ENCODE peak calls at places on chromosomes 6 and 20, in five cellular contexts. K is iPS DF 6.9, C is upper lobe of right lung, E is left ventricle myocardium inferior, D is heart right ventricle. A is an unnamed sample.

GRCh38 chr20:5731753-5732366 is 18.3 kb upstream of the SHLD1 start:
- DNase-seq in K (no peak), C (no peak), E (no peak), D (no peak), A (no peak)

GRCh38 chr6:105322499-105323231 is 80.2 kb downstream of the PREP start:
- DNase-seq in K (no peak), C (no peak), E (no peak), D (no peak), A (no peak)

GRCh38 chr6:143490775-143491174 is 20.7 kb downstream of the FUCA2 start:
- DNase-seq in K (no peak), C (no peak), E (no peak), D (no peak), A (no peak)

GRCh38 chr20:46375771-46376170 is 30.6 kb downstream of the ELMO2 start:
- DNase-seq in K (no peak), C (no peak), E (no peak), D (no peak), A (no peak)

GRCh38 chr6:67722861-67723261 is 912.2 kb upstream of the ADGRB3 start:
- DNase-seq in K (no peak), C (no peak), E (no peak), D (peak), A (no peak)

GRCh38 chr6:108870357-108870756 is 22.1 kb downstream of the ARMC2 start:
- DNase-seq in K (no peak), C (no peak), E (no peak), D (no peak), A (no peak)

GRCh38 chr20:63979549-63980316 is at the start of gene SAMD10:
- DNase-seq in K (no peak), C (peak), E (no peak), D (peak), A (peak)

GRCh38 chr6:114108119-114109002 is 137.4 kb upstream of the HDAC2 start:
- DNase-seq in K (peak), C (peak), E (peak), D (peak), A (peak)

GRCh38 chr20:48845721-48846306 is 18.0 kb upstream of the PREX1 start:
- DNase-seq in K (no peak), C (no peak), E (no peak), D (no peak), A (no peak)

GRCh38 chr6:85360794-85361642 is 88.9 kb upstream of the NT5E start:
- DNase-seq in K (no peak), C (no peak), E (no peak), D (no peak), A (peak)

GRCh38 chr20:33672426-33673114 is 1.7 kb downstream of the NECAB3 start:
- DNase-seq in K (no peak), C (no peak), E (no peak), D (no peak), A (peak)

GRCh38 chr6:35601331-35602132 is 87.2 kb downstream of the FKBP5 start:
- DNase-seq in K (no peak), C (no peak), E (no peak), D (no peak), A (peak)

GRCh38 chr20:63567382-63568169 is 6.5 kb downstream of the HELZ2 start:
- DNase-seq in K (no peak), C (peak), E (no peak), D (no peak), A (no peak)

GRCh38 chr6:89359561-89359960 is 7.0 kb upstream of the UBE2J1 start:
- DNase-seq in K (no peak), C (no peak), E (no peak), D (no peak), A (no peak)

GRCh38 chr6:90468080-90468479 is 118.8 kb downstream of the MAP3K7 start:
- DNase-seq in K (no peak), C (no peak), E (no peak), D (no peak), A (no peak)

GRCh38 chr6:35085359-35086281 is 55.5 kb downstream of the TCP11 start:
- DNase-seq in K (no peak), C (peak), E (no peak), D (no peak), A (no peak)

GRCh38 chr20:9590189-9590588 is 75.8 kb downstream of the LAMP5 start:
- DNase-seq in K (no peak), C (no peak), E (no peak), D (no peak), A (no peak)

GRCh38 chr6:29764422-29765196 is 41.4 kb downstream of the HLA-F start:
- DNase-seq in K (no peak), C (no peak), E (no peak), D (no peak), A (no peak)

GRCh38 chr6:164069352-164070022 is 655.0 kb downstream of the QKI start:
- DNase-seq in K (no peak), C (no peak), E (peak), D (peak), A (no peak)

GRCh38 chr6:128932061-128932460 is 49.1 kb downstream of the LAMA2 start:
- DNase-seq in K (no peak), C (no peak), E (no peak), D (no peak), A (no peak)

GRCh38 chr6:75207211-75207984 is 1.5 kb upstream of the COL12A1 start:
- DNase-seq in K (no peak), C (no peak), E (no peak), D (peak), A (no peak)

GRCh38 chr6:131950767-131951575 is at the start of gene CCN2:
- DNase-seq in K (peak), C (peak), E (peak), D (peak), A (peak)
- H3K27ac ChIP-seq in K (no peak), C (peak), E (peak), D (peak), A (peak)

GRCh38 chr6:24960991-24961475 is 25.3 kb upstream of the RIPOR2 start:
- DNase-seq in K (no peak), C (no peak), E (no peak), D (no peak), A (no peak)

GRCh38 chr6:24961852-24962251 is 26.1 kb upstream of the RIPOR2 start:
- DNase-seq in K (no peak), C (no peak), E (no peak), D (no peak), A (no peak)

GRCh38 chr6:24963887-24964570 is 28.3 kb upstream of the RIPOR2 start:
- DNase-seq in K (no peak), C (no peak), E (no peak), D (no peak), A (no peak)

GRCh38 chr6:24959333-24959732 is 23.6 kb upstream of the RIPOR2 start:
- DNase-seq in K (no peak), C (no peak), E (no peak), D (no peak), A (no peak)
- H3K4me3 ChIP-seq in K (no peak), C (no peak), E (no peak), D (no peak), A (no peak)

GRCh38 chr6:126477678-126478077 is 137.8 kb downstream of the CENPW start:
- DNase-seq in K (no peak), C (no peak), E (no peak), D (no peak), A (no peak)

GRCh38 chr6:126475449-126475848 is 135.5 kb downstream of the CENPW start:
- DNase-seq in K (no peak), C (no peak), E (no peak), D (no peak), A (no peak)

GRCh38 chr6:126480268-126480667 is 140.4 kb downstream of the CENPW start:
- DNase-seq in K (no peak), C (no peak), E (no peak), D (no peak), A (no peak)

GRCh38 chr6:126481319-126481718 is 141.4 kb downstream of the CENPW start:
- DNase-seq in K (no peak), C (no peak), E (no peak), D (no peak), A (no peak)
- H3K27ac ChIP-seq in K (no peak), C (no peak), E (no peak), D (no peak), A (no peak)

GRCh38 chr6:16839780-16840179 is 78.5 kb upstream of the ATXN1 start:
- DNase-seq in K (no peak), C (no peak), E (no peak), D (no peak), A (no peak)

GRCh38 chr6:16836186-16836981 is 75.1 kb upstream of the ATXN1 start:
- DNase-seq in K (no peak), C (no peak), E (no peak), D (no peak), A (no peak)

GRCh38 chr6:16840291-16840690 is 79.0 kb upstream of the ATXN1 start:
- DNase-seq in K (no peak), C (no peak), E (no peak), D (no peak), A (no peak)

GRCh38 chr6:16840725-16841124 is 79.5 kb upstream of the ATXN1 start:
- DNase-seq in K (no peak), C (no peak), E (no peak), D (no peak), A (no peak)

GRCh38 chr6:16837217-16837972 is 76.1 kb upstream of the ATXN1 start:
- DNase-seq in K (no peak), C (no peak), E (no peak), D (no peak), A (no peak)
- H3K4me3 ChIP-seq in K (no peak), C (peak), E (peak), D (peak), A (no peak)

A was measured in small intestine.